ENCODE peak calls at places on chromosome X, in seven cellular contexts. W, R, Q, Z, V, J and N are unnamed samples.

GRCh38 chrX:101658661-101659477 is 781 bp downstream of the ARMCX2 start:
- DNase-seq in R (peak), V (peak), Q (no peak), W (no peak), Z (peak), J (peak), N (peak)

GRCh38 chrX:140521393-140521792 is 16.5 kb upstream of the SOX3 start:
- DNase-seq in R (no peak), J (no peak), Z (no peak), Q (no peak), W (no peak), V (no peak), N (no peak)

GRCh38 chrX:15808254-15808653 is 18.0 kb downstream of the ZRSR2 start:
- DNase-seq in Q (no peak), Z (no peak), V (no peak), J (no peak), W (no peak), R (no peak), N (no peak)

GRCh38 chrX:85221361-85221760 is 22.2 kb downstream of the SATL1 start:
- DNase-seq in R (no peak), J (no peak), W (no peak), Q (no peak), V (no peak), Z (no peak), N (no peak)

GRCh38 chrX:368811-369562 is 17.7 kb downstream of the PPP2R3B start:
- DNase-seq in Z (no peak), V (no peak), R (no peak), Q (no peak), J (no peak), W (no peak), N (no peak)

GRCh38 chrX:69177511-69178162 is 12.4 kb upstream of the PJA1 start:
- DNase-seq in V (no peak), Q (no peak), Z (no peak), R (no peak), W (no peak), J (peak), N (no peak)

GRCh38 chrX:115372026-115372610 is 82.6 kb downstream of the LUZP4 start:
- DNase-seq in Z (no peak), V (no peak), J (peak), W (peak), R (peak), Q (no peak), N (peak)

GRCh38 chrX:1075741-1076140 is 136.7 kb downstream of the CRLF2 start:
- DNase-seq in Q (no peak), J (no peak), V (no peak), Z (no peak), R (no peak), W (no peak), N (no peak)

GRCh38 chrX:58025979-58026378 is 115.7 kb upstream of the ZXDA start:
- DNase-seq in Q (peak), V (peak), J (no peak), W (no peak), R (peak), Z (peak), N (peak)

GRCh38 chrX:97334850-97335249 is 451.1 kb downstream of the RPA4 start:
- DNase-seq in Z (no peak), J (no peak), V (no peak), Q (no peak), W (no peak), R (no peak), N (no peak)

GRCh38 chrX:8815460-8816065 is 14.4 kb upstream of the FAM9A start:
- DNase-seq in Z (peak), R (peak), Q (peak), W (no peak), V (no peak), J (no peak), N (peak)

GRCh38 chrX:151704023-151704663 is 8.9 kb downstream of the PRRG3 start:
- DNase-seq in Q (no peak), V (no peak), R (no peak), J (no peak), W (no peak), Z (no peak), N (peak)

GRCh38 chrX:7254144-7254543 is 106.2 kb upstream of the PUDP start:
- DNase-seq in Q (no peak), V (no peak), J (no peak), W (no peak), Z (no peak), R (no peak), N (no peak)

GRCh38 chrX:144849141-144849540 is 398.2 kb upstream of the SPANXN1 start:
- DNase-seq in Q (no peak), J (no peak), Z (no peak), V (no peak), W (no peak), R (no peak), N (peak)

GRCh38 chrX:154918060-154918483 is 31.9 kb downstream of the F8A1 start:
- DNase-seq in R (peak), J (peak), Z (no peak), Q (peak), V (peak), W (peak), N (peak)

GRCh38 chrX:45134303-45134702 is 66.4 kb downstream of the DIPK2B start:
- DNase-seq in V (no peak), W (no peak), Q (no peak), R (peak), J (peak), Z (no peak), N (peak)

GRCh38 chrX:150507251-150507856 is 61.1 kb upstream of the MTM1 start:
- DNase-seq in J (no peak), Z (no peak), Q (no peak), W (no peak), R (no peak), V (no peak), N (peak)

GRCh38 chrX:46642145-46642544 is 68.6 kb downstream of the CHST7 start:
- DNase-seq in Z (no peak), V (no peak), J (no peak), W (peak), Q (peak), R (peak), N (peak)

GRCh38 chrX:11269996-11270395 is 23.2 kb upstream of the AMELX start:
- DNase-seq in R (no peak), W (peak), Z (no peak), V (no peak), Q (no peak), J (no peak), N (no peak)